ENCODE peak calls at places on chromosome 7, in four cellular contexts. Y, V, M and S are unnamed samples. For H3K27me3, the result is how much of the 10 kb centered on the place peaks cover.

GRCh38 chr7:116653646-116654045 is 18.4 kb upstream of the MET start:
- DNase-seq in V (no peak), Y (no peak), M (no peak), S (no peak)

GRCh38 chr7:102306916-102307677 is 20.4 kb downstream of the SH2B2 start:
- DNase-seq in V (no peak), M (peak), Y (peak), S (peak)

GRCh38 chr7:16078076-16078952 is 343.0 kb downstream of the CRPPA start:
- DNase-seq in M (peak), V (peak), Y (peak), S (peak)

GRCh38 chr7:155371884-155372781 is 74.5 kb downstream of the INSIG1 start:
- DNase-seq in Y (peak), M (no peak), V (no peak), S (peak)

GRCh38 chr7:3065724-3066143 is 22.1 kb upstream of the CARD11 start:
- DNase-seq in M (no peak), V (no peak), Y (peak), S (peak)

GRCh38 chr7:84548366-84549085 is 353.9 kb upstream of the SEMA3A start:
- DNase-seq in M (no peak), Y (peak), V (no peak), S (no peak)

GRCh38 chr7:192701-193536 is 548 bp downstream of the FAM20C start:
- DNase-seq in M (no peak), V (no peak), Y (no peak), S (peak)

GRCh38 chr7:20217193-20217948 is at the start of gene MACC1:
- DNase-seq in Y (peak), V (peak), M (no peak), S (peak)

GRCh38 chr7:154212861-154213260 is 160.7 kb downstream of the DPP6 start:
- DNase-seq in M (no peak), Y (no peak), V (no peak), S (no peak)

DNA sequence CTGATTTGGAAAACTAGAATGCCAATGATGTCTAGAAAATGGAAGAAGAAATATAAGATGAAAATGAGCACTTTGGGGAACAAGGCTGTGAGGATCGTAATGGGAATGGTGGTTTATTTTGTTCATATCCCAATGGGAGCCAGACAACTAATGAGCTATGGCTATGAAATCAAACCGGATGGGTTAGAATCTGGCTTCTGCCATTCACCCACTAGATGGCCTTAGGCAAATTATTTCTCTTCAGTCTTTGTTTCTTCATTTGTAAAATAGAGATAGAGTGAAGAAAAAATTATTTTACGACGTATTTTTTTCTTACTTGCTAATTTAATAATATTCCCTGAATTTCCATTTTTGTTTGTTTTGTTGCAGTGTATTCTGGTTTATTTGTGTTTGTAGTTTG is 572.1 kb upstream of the IGFBP3 start:
- DNase-seq in V (no peak), M (no peak), Y (peak), S (no peak)
- TF ChIP-seq CTCF in V (no peak), M (no peak), Y (peak), S (no peak)

GRCh38 chr7:103343332-103343731 is 1.2 kb downstream of the DNAJC2 start:
- DNase-seq in V (no peak), Y (no peak), M (no peak), S (no peak)
- H3K27me3 ChIP-seq in V (under half), Y (under half), M (under half), S (under half)

DNA sequence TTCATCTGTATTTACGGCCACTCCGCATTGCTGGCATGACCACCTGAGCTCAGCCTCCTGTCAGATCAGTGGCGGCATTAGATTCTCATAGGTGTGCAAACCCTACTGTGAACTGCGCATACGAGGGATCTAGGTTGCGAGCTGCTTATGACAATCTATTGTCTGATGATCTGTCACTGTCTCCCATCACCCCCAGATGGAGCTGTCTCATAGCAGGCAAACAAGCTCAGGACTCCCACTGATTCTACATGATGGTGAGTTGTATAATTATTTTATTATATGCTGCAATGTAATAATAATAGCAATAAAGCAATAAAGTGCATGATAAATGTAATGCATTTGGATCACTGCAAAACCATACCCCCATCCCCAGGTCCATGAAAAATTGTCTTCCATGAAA is 1172.9 kb upstream of the AUTS2 start:
- DNase-seq in V (no peak), Y (no peak), M (no peak), S (no peak)
- TF ChIP-seq CTCF in V (peak), Y (no peak), M (no peak), S (no peak)

GRCh38 chr7:107020400-107020799 is 24.1 kb upstream of the PRKAR2B start:
- DNase-seq in V (no peak), Y (no peak), M (no peak), S (no peak)
- H3K27me3 ChIP-seq in V (under half), Y (under half), M (under half), S (under half)

GRCh38 chr7:47195641-47196040 is 386.3 kb downstream of the TNS3 start:
- DNase-seq in M (no peak), Y (peak), V (no peak), S (no peak)
- TF ChIP-seq CTCF in M (no peak), Y (peak), V (no peak), S (no peak)

GRCh38 chr7:70736715-70737460 is 395.1 kb upstream of the GALNT17 start:
- DNase-seq in V (no peak), M (peak), Y (peak), S (no peak)

GRCh38 chr7:70735313-70735712 is 396.6 kb upstream of the GALNT17 start:
- DNase-seq in V (no peak), M (no peak), Y (peak), S (no peak)

GRCh38 chr7:70733115-70733514 is 398.8 kb upstream of the GALNT17 start:
- DNase-seq in Y (no peak), M (no peak), V (no peak), S (no peak)

GRCh38 chr7:70738080-70738479 is 393.9 kb upstream of the GALNT17 start:
- DNase-seq in M (peak), V (no peak), Y (peak), S (no peak)

GRCh38 chr7:70734436-70734835 is 397.5 kb upstream of the GALNT17 start:
- DNase-seq in Y (no peak), V (no peak), M (no peak), S (no peak)
- H3K27me3 ChIP-seq in Y (under half), V (under half), M (under half), S (under half)